ENCODE peak calls at places on chromosomes 6 and 20, in four cellular contexts. M is H1, D is HepG2, U is GM12878. W is an unnamed sample. For H3K36me3, the result is how much of the 10 kb centered on the place peaks cover.

GRCh38 chr6:83707829-83708545 is 914 bp downstream of the SNAP91 start:
- DNase-seq in U (no peak), D (no peak), M (peak), W (peak)

GRCh38 chr6:166572370-166573261 is 13.9 kb downstream of the RAMACL start:
- DNase-seq in U (no peak), D (no peak), M (peak), W (peak)

GRCh38 chr6:123393333-123393732 is 243.4 kb downstream of the TRDN start:
- DNase-seq in D (peak), M (no peak), U (no peak), W (peak)

GRCh38 chr6:158816329-158816728 is 2.8 kb downstream of the EZR start:
- DNase-seq in M (no peak), U (no peak), D (no peak), W (no peak)

GRCh38 chr20:44942264-44942973 is 17.8 kb downstream of the TOMM34 start:
- DNase-seq in M (no peak), D (peak), U (no peak), W (peak)

GRCh38 chr6:38352636-38353035 is 287.1 kb downstream of the BTBD9 start:
- DNase-seq in D (no peak), U (no peak), M (no peak), W (no peak)

GRCh38 chr6:2999005-2999620 is 581 bp upstream of the NQO2 start:
- DNase-seq in U (no peak), D (peak), M (no peak), W (no peak)

GRCh38 chr6:44560458-44561061 is 173.1 kb downstream of the CDC5L start:
- DNase-seq in U (no peak), M (no peak), D (no peak), W (no peak)

GRCh38 chr6:134090591-134090990 is 38.2 kb upstream of the SLC2A12 start:
- DNase-seq in D (no peak), U (no peak), M (no peak), W (no peak)

GRCh38 chr20:38109657-38110524 is 55.2 kb downstream of the TGM2 start:
- DNase-seq in M (peak), U (no peak), D (peak), W (no peak)

GRCh38 chr6:150068173-150068785 is 642 bp downstream of the ULBP3 start:
- DNase-seq in U (no peak), D (no peak), M (no peak), W (no peak)

GRCh38 chr6:116797585-116797984 is 31.3 kb downstream of the GPRC6A start:
- DNase-seq in U (no peak), D (no peak), M (no peak), W (no peak)

GRCh38 chr6:113291751-113292445 is 565.2 kb upstream of the MARCKS start:
- DNase-seq in U (no peak), D (no peak), M (no peak), W (no peak)

GRCh38 chr6:35497571-35498406 is 910 bp upstream of the TEAD3 start:
- DNase-seq in M (peak), U (no peak), D (peak), W (peak)

GRCh38 chr6:1062786-1063545 is 248.9 kb upstream of the FOXQ1 start:
- DNase-seq in M (no peak), U (no peak), D (peak), W (peak)

GRCh38 chr6:22727709-22728108 is 158.3 kb downstream of the HDGFL1 start:
- DNase-seq in U (no peak), D (no peak), M (no peak), W (no peak)

GRCh38 chr20:33009214-33010132 is 2.0 kb downstream of the BPIFB2 start:
- DNase-seq in U (no peak), D (peak), M (no peak), W (no peak)

GRCh38 chr20:34525709-34526416 is 9.6 kb downstream of the DYNLRB1 start:
- DNase-seq in D (peak), M (no peak), U (no peak), W (no peak)

GRCh38 chr6:138311268-138311667 is 66.4 kb upstream of the SMIM28 start:
- DNase-seq in D (no peak), M (no peak), U (no peak), W (no peak)

GRCh38 chr6:30894935-30895334 is 10.6 kb downstream of the DDR1 start:
- DNase-seq in D (no peak), U (no peak), M (no peak), W (no peak)

GRCh38 chr6:33758807-33759206 is 12.1 kb upstream of the IP6K3 start:
- DNase-seq in D (no peak), U (no peak), M (no peak), W (no peak)

GRCh38 chr6:144878577-144878976 is 593.4 kb downstream of the UTRN start:
- DNase-seq in U (no peak), M (no peak), D (no peak), W (no peak)

GRCh38 chr6:63441266-63441956 is 121.6 kb upstream of the LGSN start:
- DNase-seq in M (peak), U (no peak), D (no peak), W (peak)

GRCh38 chr6:110951986-110952794 is 6.3 kb upstream of the GTF3C6 start:
- DNase-seq in M (no peak), U (no peak), D (peak), W (no peak)

GRCh38 chr20:16759161-16759523 is 11.0 kb downstream of the OTOR start:
- DNase-seq in M (no peak), U (no peak), D (no peak), W (no peak)

GRCh38 chr20:63966172-63966943 is 3.4 kb downstream of the ZNF512B start:
- DNase-seq in M (no peak), U (no peak), D (no peak), W (no peak)
- H3K36me3 ChIP-seq in M (half or more), U (under half), D (under half), W (under half)

GRCh38 chr20:12086359-12086758 is 168.7 kb downstream of the BTBD3 start:
- DNase-seq in D (no peak), M (no peak), U (no peak), W (no peak)
- TF ChIP-seq CREB1 in D (no peak), M (no peak), U (no peak), W (no peak)

DNA sequence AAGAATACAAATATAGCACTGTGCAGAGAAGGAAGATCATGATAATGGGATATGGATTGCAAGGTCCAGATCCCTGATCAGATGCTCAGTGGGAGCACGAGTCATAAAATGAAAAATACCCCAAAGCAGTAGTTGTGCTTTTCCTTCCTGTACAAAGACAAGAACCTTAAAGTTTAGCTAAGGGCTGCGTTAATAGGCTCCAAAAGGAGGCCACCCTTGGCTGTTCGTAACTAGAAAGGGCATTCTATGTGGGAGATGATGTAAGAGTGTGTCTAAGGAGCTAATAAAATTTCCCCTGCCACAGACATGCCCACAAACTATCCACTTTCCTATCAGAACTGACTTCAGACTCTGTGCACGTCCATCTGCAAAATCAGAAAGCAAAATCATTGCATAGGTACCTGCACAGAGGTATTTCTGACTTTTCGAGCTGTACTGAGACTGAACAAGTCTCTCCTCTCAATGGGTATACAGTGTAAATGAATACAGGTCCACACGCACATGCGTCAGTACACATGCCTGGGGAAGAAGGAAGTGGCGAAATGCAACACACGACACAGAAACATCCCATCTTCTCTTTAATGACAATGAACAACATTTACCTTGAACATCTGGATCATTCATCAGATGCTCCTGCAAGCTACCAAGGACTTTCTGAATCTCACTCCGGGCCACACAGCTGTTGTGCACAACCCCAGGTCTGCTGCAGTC is 16.9 kb upstream of the ANKRD60 start:
- DNase-seq in U (no peak), M (no peak), D (no peak), W (no peak)
- H3K36me3 ChIP-seq in U (under half), M (under half), D (under half), W (under half)

GRCh38 chr6:126176266-126176665 is 163.6 kb upstream of the CENPW start:
- DNase-seq in D (peak), M (no peak), U (no peak), W (peak)
- TF ChIP-seq CREB1 in D (no peak), M (no peak), U (no peak), W (no peak)